ENCODE peak calls at places on chromosomes 11 and 22, in five cellular contexts. One of them, this sample, is unnamed.

GRCh38 chr22:41828516-41828915 is 4.4 kb upstream of the SREBF2 start:
- DNase-seq in A549: no peak
- DNase-seq in GM12878: no peak
- DNase-seq in HepG2: no peak
- DNase-seq in K562: no peak
- DNase-seq in this sample: no peak

GRCh38 chr22:25166266-25167056 is 33.2 kb upstream of the CRYBB3 start:
- DNase-seq in A549: no peak
- DNase-seq in GM12878: no peak
- DNase-seq in HepG2: no peak
- DNase-seq in K562: no peak
- DNase-seq in this sample: no peak

GRCh38 chr11:73625690-73626318 is 20.6 kb upstream of the PLEKHB1 start:
- DNase-seq in A549: peak
- DNase-seq in GM12878: peak
- DNase-seq in HepG2: peak
- DNase-seq in K562: peak
- DNase-seq in this sample: peak

GRCh38 chr11:104254347-104254746 is 90.4 kb upstream of the PDGFD start:
- DNase-seq in A549: no peak
- DNase-seq in GM12878: no peak
- DNase-seq in HepG2: peak
- DNase-seq in K562: peak
- DNase-seq in this sample: peak

GRCh38 chr11:115676206-115676605 is 172.0 kb upstream of the CADM1 start:
- DNase-seq in A549: no peak
- DNase-seq in GM12878: no peak
- DNase-seq in HepG2: no peak
- DNase-seq in K562: no peak
- DNase-seq in this sample: no peak

GRCh38 chr11:48022445-48022844 is 42.1 kb downstream of the PTPRJ start:
- DNase-seq in A549: no peak
- DNase-seq in GM12878: no peak
- DNase-seq in HepG2: no peak
- DNase-seq in K562: no peak
- DNase-seq in this sample: no peak

GRCh38 chr11:108958446-108959123 is 293.7 kb downstream of the DDX10 start:
- DNase-seq in A549: no peak
- DNase-seq in GM12878: no peak
- DNase-seq in HepG2: no peak
- DNase-seq in K562: peak
- DNase-seq in this sample: no peak

GRCh38 chr11:58957922-58958321 is 18.6 kb downstream of the GLYATL1 start:
- DNase-seq in A549: no peak
- DNase-seq in GM12878: no peak
- DNase-seq in HepG2: no peak
- DNase-seq in K562: no peak
- DNase-seq in this sample: no peak

GRCh38 chr11:16097543-16097942 is 258.8 kb downstream of the SOX6 start:
- DNase-seq in A549: no peak
- DNase-seq in GM12878: no peak
- DNase-seq in HepG2: no peak
- DNase-seq in K562: no peak
- DNase-seq in this sample: no peak

GRCh38 chr11:13999704-14000103 is 37.2 kb downstream of the SPON1 start:
- DNase-seq in A549: no peak
- DNase-seq in GM12878: no peak
- DNase-seq in HepG2: no peak
- DNase-seq in K562: no peak
- DNase-seq in this sample: no peak

GRCh38 chr11:69910519-69911309 is 91.5 kb upstream of the FGF3 start:
- DNase-seq in A549: no peak
- DNase-seq in GM12878: no peak
- DNase-seq in HepG2: no peak
- DNase-seq in K562: no peak
- DNase-seq in this sample: peak

GRCh38 chr11:12005476-12005875 is 3.0 kb downstream of the DKK3 start:
- DNase-seq in A549: no peak
- DNase-seq in GM12878: no peak
- DNase-seq in HepG2: no peak
- DNase-seq in K562: no peak
- DNase-seq in this sample: no peak

GRCh38 chr11:44427432-44427831 is 117.5 kb upstream of the ALX4 start:
- DNase-seq in A549: no peak
- DNase-seq in GM12878: no peak
- DNase-seq in HepG2: no peak
- DNase-seq in K562: peak
- DNase-seq in this sample: peak

GRCh38 chr11:887589-887988 is 23.0 kb downstream of the CHID1 start:
- DNase-seq in A549: no peak
- DNase-seq in GM12878: no peak
- DNase-seq in HepG2: no peak
- DNase-seq in K562: no peak
- DNase-seq in this sample: no peak

GRCh38 chr22:42581762-42582716 is 28.3 kb downstream of the SERHL2 start:
- DNase-seq in A549: peak
- DNase-seq in GM12878: peak
- DNase-seq in HepG2: peak
- DNase-seq in K562: peak
- DNase-seq in this sample: peak

GRCh38 chr11:118086913-118087768 is at the start of gene SMIM35:
- DNase-seq in A549: no peak
- DNase-seq in GM12878: no peak
- DNase-seq in HepG2: no peak
- DNase-seq in K562: no peak
- DNase-seq in this sample: no peak

GRCh38 chr11:83068573-83068972 is 3.1 kb downstream of the RAB30 start:
- DNase-seq in A549: no peak
- DNase-seq in GM12878: no peak
- DNase-seq in HepG2: no peak
- DNase-seq in K562: no peak
- DNase-seq in this sample: no peak

GRCh38 chr11:88431675-88432341 is 94.3 kb upstream of the CTSC start:
- DNase-seq in A549: no peak
- DNase-seq in GM12878: no peak
- DNase-seq in HepG2: peak
- DNase-seq in K562: no peak
- DNase-seq in this sample: no peak

GRCh38 chr22:42791721-42792452 is 65.2 kb downstream of the ARFGAP3 start:
- DNase-seq in A549: no peak
- DNase-seq in GM12878: no peak
- DNase-seq in HepG2: no peak
- DNase-seq in K562: no peak
- DNase-seq in this sample: no peak

GRCh38 chr11:57322881-57323467 is 1.8 kb downstream of the TNKS1BP1 start:
- DNase-seq in A549: no peak
- DNase-seq in GM12878: no peak
- DNase-seq in HepG2: no peak
- DNase-seq in K562: no peak
- DNase-seq in this sample: no peak

GRCh38 chr22:31876156-31877035 is 67.9 kb upstream of the YWHAH start:
- DNase-seq in A549: no peak
- DNase-seq in GM12878: no peak
- DNase-seq in HepG2: no peak
- DNase-seq in K562: no peak
- DNase-seq in this sample: no peak

GRCh38 chr11:12050911-12051667 is 42.7 kb upstream of the DKK3 start:
- DNase-seq in A549: no peak
- DNase-seq in GM12878: no peak
- DNase-seq in HepG2: no peak
- DNase-seq in K562: no peak
- DNase-seq in this sample: no peak

GRCh38 chr22:32584650-32585049 is 110.0 kb downstream of the FBXO7 start:
- DNase-seq in A549: no peak
- DNase-seq in GM12878: no peak
- DNase-seq in HepG2: no peak
- DNase-seq in K562: no peak
- DNase-seq in this sample: no peak

GRCh38 chr11:19844012-19844411 is 131.4 kb downstream of the NAV2 start:
- DNase-seq in A549: no peak
- DNase-seq in GM12878: no peak
- DNase-seq in HepG2: no peak
- DNase-seq in K562: no peak
- DNase-seq in this sample: no peak

GRCh38 chr11:70399681-70400112 is 1.4 kb downstream of the CTTN start:
- DNase-seq in A549: peak
- DNase-seq in GM12878: no peak
- DNase-seq in HepG2: peak
- DNase-seq in K562: peak
- DNase-seq in this sample: peak

GRCh38 chr11:113806403-113806802 is 26.8 kb downstream of the CLDN25 start:
- DNase-seq in A549: peak
- DNase-seq in GM12878: no peak
- DNase-seq in HepG2: peak
- DNase-seq in K562: peak
- DNase-seq in this sample: peak

GRCh38 chr22:50027639-50028537 is 15.3 kb upstream of the IL17REL start:
- DNase-seq in A549: peak
- DNase-seq in GM12878: no peak
- DNase-seq in HepG2: no peak
- DNase-seq in K562: no peak
- DNase-seq in this sample: no peak

GRCh38 chr11:114082767-114083181 is 23.3 kb downstream of the ZBTB16 start:
- DNase-seq in A549: no peak
- DNase-seq in GM12878: no peak
- DNase-seq in HepG2: no peak
- DNase-seq in K562: peak
- DNase-seq in this sample: no peak

DNA sequence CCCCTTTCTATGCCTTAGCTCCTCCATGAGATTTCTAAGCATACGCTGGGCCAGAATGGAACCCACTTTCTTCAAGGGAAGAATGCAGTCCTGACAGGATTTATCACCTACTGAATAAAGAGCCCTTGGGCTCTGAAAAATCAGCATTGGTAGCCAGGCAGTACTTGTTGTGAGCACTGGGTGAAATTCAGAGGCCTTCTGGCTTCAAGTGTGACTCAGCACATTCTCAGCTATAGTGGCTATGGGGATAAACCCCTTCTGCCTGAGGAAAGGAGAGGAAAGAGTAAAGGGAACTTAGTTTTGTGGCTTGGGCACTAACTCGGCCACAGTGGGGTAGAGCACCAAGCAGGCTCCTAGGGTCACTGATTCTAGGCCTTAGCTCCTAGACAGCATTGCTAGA is 574.8 kb downstream of the JRKL start:
- DNase-seq in A549: no peak
- DNase-seq in GM12878: no peak
- DNase-seq in HepG2: peak
- DNase-seq in K562: no peak
- DNase-seq in this sample: no peak
- TF ChIP-seq ESRRA in A549: no peak
- TF ChIP-seq ESRRA in GM12878: no peak
- TF ChIP-seq ESRRA in HepG2: no peak
- TF ChIP-seq ESRRA in K562: no peak
- TF ChIP-seq ESRRA in this sample: no peak

GRCh38 chr22:19058713-19059451 is 63.3 kb downstream of the DGCR2 start:
- DNase-seq in A549: no peak
- DNase-seq in GM12878: no peak
- DNase-seq in HepG2: no peak
- DNase-seq in K562: no peak
- DNase-seq in this sample: no peak
- TF ChIP-seq ESRRA in A549: no peak
- TF ChIP-seq ESRRA in GM12878: no peak
- TF ChIP-seq ESRRA in HepG2: no peak
- TF ChIP-seq ESRRA in K562: no peak
- TF ChIP-seq ESRRA in this sample: no peak

GRCh38 chr11:77141034-77141433 is 13.0 kb downstream of the MYO7A start:
- DNase-seq in A549: no peak
- DNase-seq in GM12878: no peak
- DNase-seq in HepG2: peak
- DNase-seq in K562: no peak
- DNase-seq in this sample: no peak
- TF ChIP-seq ESRRA in A549: no peak
- TF ChIP-seq ESRRA in GM12878: no peak
- TF ChIP-seq ESRRA in HepG2: no peak
- TF ChIP-seq ESRRA in K562: no peak
- TF ChIP-seq ESRRA in this sample: no peak

DNA sequence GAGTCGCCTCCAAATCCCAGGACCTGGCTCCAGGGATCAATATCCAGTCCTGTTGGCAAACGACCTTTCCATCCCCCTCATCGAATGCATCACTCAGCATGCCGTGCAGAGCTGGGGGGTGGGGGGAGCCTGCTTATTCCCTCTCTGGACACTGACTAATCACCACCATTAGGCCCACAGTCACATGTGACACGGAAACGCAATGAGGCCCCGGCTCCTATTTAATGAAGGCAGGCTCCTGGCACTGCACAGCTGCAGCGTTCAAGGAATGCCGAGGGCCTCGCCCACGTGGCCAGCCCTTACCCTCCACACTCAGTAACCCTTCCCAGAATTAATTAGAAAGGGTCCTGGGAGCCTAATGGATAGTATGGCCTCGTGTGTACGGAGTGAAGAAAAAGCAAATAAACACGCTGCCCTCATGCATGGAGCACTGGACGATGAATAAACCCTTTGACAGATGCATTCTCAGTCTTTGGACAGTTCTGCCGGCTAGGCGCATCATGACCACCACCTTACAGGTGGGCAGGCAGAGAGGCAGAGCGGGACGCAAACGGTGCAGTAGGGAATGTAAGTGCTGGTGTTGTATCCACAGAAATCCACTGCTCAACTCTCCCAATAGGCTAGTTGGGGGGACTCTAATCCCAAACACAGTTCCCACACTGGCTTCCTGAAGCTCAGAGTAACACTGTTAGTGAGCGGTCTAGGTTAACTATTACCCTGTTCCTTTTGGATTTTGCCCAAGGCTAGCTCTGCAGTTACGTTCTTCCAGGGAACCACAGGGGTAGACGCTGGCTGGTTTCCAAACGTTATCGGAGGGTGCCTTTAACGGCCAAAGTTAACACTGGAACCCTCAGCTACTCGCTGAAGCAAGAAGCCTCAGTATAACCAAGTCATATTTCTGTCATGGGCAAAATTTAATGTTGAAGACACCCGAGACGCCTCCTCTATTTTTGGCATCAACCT is 490.1 kb downstream of the OPCML start:
- DNase-seq in A549: no peak
- DNase-seq in GM12878: no peak
- DNase-seq in HepG2: no peak
- DNase-seq in K562: no peak
- DNase-seq in this sample: no peak
- TF ChIP-seq ESRRA in A549: no peak
- TF ChIP-seq ESRRA in GM12878: no peak
- TF ChIP-seq ESRRA in HepG2: no peak
- TF ChIP-seq ESRRA in K562: no peak
- TF ChIP-seq ESRRA in this sample: no peak

GRCh38 chr11:38814670-38815069 is 2216.6 kb upstream of the RAG2 start:
- DNase-seq in A549: no peak
- DNase-seq in GM12878: no peak
- DNase-seq in HepG2: no peak
- DNase-seq in K562: no peak
- DNase-seq in this sample: no peak
- TF ChIP-seq ESRRA in A549: no peak
- TF ChIP-seq ESRRA in GM12878: no peak
- TF ChIP-seq ESRRA in HepG2: no peak
- TF ChIP-seq ESRRA in K562: no peak
- TF ChIP-seq ESRRA in this sample: no peak

GRCh38 chr11:64885367-64886286 is 7.2 kb upstream of the EHD1 start:
- DNase-seq in A549: no peak
- DNase-seq in GM12878: no peak
- DNase-seq in HepG2: peak
- DNase-seq in K562: peak
- DNase-seq in this sample: no peak
- TF ChIP-seq ESRRA in A549: no peak
- TF ChIP-seq ESRRA in GM12878: no peak
- TF ChIP-seq ESRRA in HepG2: no peak
- TF ChIP-seq ESRRA in K562: no peak
- TF ChIP-seq ESRRA in this sample: no peak

This sample was measured in WTC11.